ENCODE peak calls at places on chromosomes 4 and X, in six cellular contexts. L is A549, T is endothelial cell of umbilical vein, M is HepG2, G is K562, J is GM12878. K is an unnamed sample.

GRCh38 chr4:22490718-22491330 is 25.0 kb downstream of the ADGRA3 start:
- DNase-seq in L (no peak), T (no peak), M (peak), G (no peak), J (no peak), K (no peak)

GRCh38 chrX:135572436-135572835 is 52.0 kb downstream of the INTS6L start:
- DNase-seq in L (no peak), T (no peak), M (no peak), G (no peak), J (no peak), K (no peak)

GRCh38 chr4:114563536-114564315 is 34.9 kb upstream of the UGT8 start:
- DNase-seq in L (no peak), T (no peak), M (no peak), G (no peak), J (no peak), K (peak)

GRCh38 chr4:1979477-1980196 is 29.1 kb downstream of the NELFA start:
- DNase-seq in L (no peak), T (no peak), M (no peak), G (no peak), J (no peak), K (no peak)

GRCh38 chr4:17095771-17096170 is 197.3 kb upstream of the LDB2 start:
- DNase-seq in L (no peak), T (no peak), M (no peak), G (no peak), J (no peak), K (no peak)

GRCh38 chrX:116272328-116272727 is 101.8 kb downstream of the AGTR2 start:
- DNase-seq in L (peak), T (peak), M (no peak), G (no peak), J (no peak), K (no peak)

GRCh38 chr4:53005149-53005546 is 143.0 kb downstream of the RASL11B start:
- DNase-seq in L (no peak), T (peak), M (peak), G (no peak), J (no peak), K (no peak)

GRCh38 chr4:17018013-17018412 is 119.6 kb upstream of the LDB2 start:
- DNase-seq in L (no peak), T (peak), M (no peak), G (no peak), J (no peak), K (no peak)

GRCh38 chr4:4871267-4872147 is 12.0 kb downstream of the MSX1 start:
- DNase-seq in L (no peak), T (no peak), M (no peak), G (no peak), J (no peak), K (no peak)

GRCh38 chr4:54525602-54526001 is 132.2 kb upstream of the KIT start:
- DNase-seq in L (no peak), T (no peak), M (no peak), G (peak), J (no peak), K (no peak)

GRCh38 chr4:1775731-1776500 is 17.2 kb upstream of the FGFR3 start:
- DNase-seq in L (no peak), T (no peak), M (peak), G (no peak), J (no peak), K (peak)

GRCh38 chrX:16963216-16963615 is 16.8 kb downstream of the REPS2 start:
- DNase-seq in L (no peak), T (no peak), M (no peak), G (no peak), J (no peak), K (no peak)

GRCh38 chr4:2939383-2940243 is 23.6 kb downstream of the NOP14 start:
- DNase-seq in L (no peak), T (no peak), M (no peak), G (no peak), J (no peak), K (peak)

GRCh38 chr4:79390890-79391289 is 17.1 kb downstream of the GK2 start:
- DNase-seq in L (no peak), T (no peak), M (no peak), G (no peak), J (no peak), K (no peak)

GRCh38 chr4:13849778-13850177 is 222.3 kb upstream of the BOD1L1 start:
- DNase-seq in L (no peak), T (no peak), M (no peak), G (no peak), J (no peak), K (no peak)

GRCh38 chrX:129690435-129690834 is 35.7 kb upstream of the APLN start:
- DNase-seq in L (no peak), T (no peak), M (no peak), G (no peak), J (no peak), K (no peak)

GRCh38 chr4:138707746-138708145 is 307.8 kb upstream of the NOCT start:
- DNase-seq in L (no peak), T (no peak), M (no peak), G (no peak), J (no peak), K (no peak)

GRCh38 chr4:288891-289290 is 16.4 kb downstream of the ZNF732 start:
- DNase-seq in L (no peak), T (no peak), M (no peak), G (peak), J (no peak), K (peak)

GRCh38 chr4:150401083-150401687 is 180.8 kb upstream of the MAB21L2 start:
- DNase-seq in L (no peak), T (no peak), M (no peak), G (no peak), J (no peak), K (no peak)

GRCh38 chrX:136189222-136189621 is 41.9 kb downstream of the FHL1 start:
- DNase-seq in L (no peak), T (peak), M (no peak), G (peak), J (no peak), K (no peak)

GRCh38 chrX:148135738-148136137 is 154.6 kb downstream of the FMR1NB start:
- DNase-seq in L (no peak), T (peak), M (no peak), G (no peak), J (no peak), K (no peak)

GRCh38 chrX:91434351-91435168 is at the start of gene PABPC5:
- DNase-seq in L (no peak), T (peak), M (no peak), G (no peak), J (no peak), K (no peak)

GRCh38 chr4:7460591-7460990 is 25.9 kb upstream of the PSAPL1 start:
- DNase-seq in L (no peak), T (no peak), M (peak), G (peak), J (no peak), K (no peak)

GRCh38 chrX:107629533-107629909 is 1.2 kb downstream of the PRPS1 start:
- DNase-seq in L (peak), T (peak), M (peak), G (peak), J (no peak), K (peak)

GRCh38 chr4:54484361-54484760 is 173.4 kb upstream of the KIT start:
- DNase-seq in L (no peak), T (no peak), M (no peak), G (no peak), J (no peak), K (no peak)

GRCh38 chr4:123676550-123677229 is 280.1 kb downstream of the SPRY1 start:
- DNase-seq in L (no peak), T (no peak), M (no peak), G (no peak), J (no peak), K (no peak)

GRCh38 chrX:57172544-57172943 is 35.3 kb upstream of the SPIN2A start:
- DNase-seq in L (no peak), T (no peak), M (no peak), G (no peak), J (no peak), K (no peak)

GRCh38 chr4:94833394-94833793 is 75.6 kb downstream of the BMPR1B start:
- DNase-seq in L (no peak), T (no peak), M (no peak), G (no peak), J (no peak), K (no peak)

GRCh38 chr4:152106113-152106763 is 345.4 kb upstream of the GATB start:
- DNase-seq in L (peak), T (peak), M (peak), G (peak), J (no peak), K (peak)

GRCh38 chr4:182680196-182680771 is 236.9 kb downstream of the DCTD start:
- DNase-seq in L (no peak), T (peak), M (no peak), G (no peak), J (no peak), K (no peak)

GRCh38 chr4:38804654-38805295 is at the start of gene TLR1:
- DNase-seq in L (no peak), T (peak), M (peak), G (peak), J (peak), K (peak)

DNA sequence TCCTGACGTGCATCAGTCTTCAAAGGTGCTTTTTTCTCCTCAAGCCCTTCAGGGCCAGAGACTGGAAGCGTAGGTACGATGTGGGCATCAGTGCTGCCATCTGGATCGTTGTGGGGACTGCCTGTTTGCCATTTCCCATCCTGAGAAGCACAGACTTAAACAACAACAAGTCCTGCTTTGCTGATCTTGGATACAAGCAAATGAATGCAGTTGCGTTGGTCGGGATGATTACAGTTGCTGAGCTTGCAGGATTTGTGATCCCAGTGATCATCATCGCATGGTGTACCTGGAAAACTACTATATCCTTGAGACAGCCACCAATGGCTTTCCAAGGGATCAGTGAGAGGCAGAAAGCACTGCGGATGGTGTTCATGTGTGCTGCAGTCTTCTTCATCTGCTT is 15.7 kb downstream of the P2RY10 start:
- DNase-seq in L (no peak), T (no peak), M (no peak), G (no peak), J (no peak), K (no peak)
- H3K4me3 ChIP-seq in L (no peak), T (no peak), M (no peak), G (no peak), J (no peak), K (no peak)

GRCh38 chr4:183986645-183987528 is 81.8 kb downstream of the STOX2 start:
- DNase-seq in L (no peak), T (no peak), M (no peak), G (no peak), J (no peak), K (no peak)

GRCh38 chr4:183989471-183989870 is 84.4 kb downstream of the STOX2 start:
- DNase-seq in L (no peak), T (no peak), M (no peak), G (no peak), J (no peak), K (peak)

GRCh38 chr4:183987529-183987946 is 82.4 kb downstream of the STOX2 start:
- DNase-seq in L (peak), T (peak), M (no peak), G (peak), J (no peak), K (peak)

GRCh38 chr4:183988874-183989273 is 83.8 kb downstream of the STOX2 start:
- DNase-seq in L (no peak), T (no peak), M (no peak), G (no peak), J (no peak), K (no peak)

GRCh38 chr4:183987987-183988392 is 82.9 kb downstream of the STOX2 start:
- DNase-seq in L (peak), T (peak), M (peak), G (peak), J (no peak), K (peak)
- TF ChIP-seq MYC in L (no peak), T (no peak), M (no peak), G (no peak), J (no peak), K (no peak)

DNA sequence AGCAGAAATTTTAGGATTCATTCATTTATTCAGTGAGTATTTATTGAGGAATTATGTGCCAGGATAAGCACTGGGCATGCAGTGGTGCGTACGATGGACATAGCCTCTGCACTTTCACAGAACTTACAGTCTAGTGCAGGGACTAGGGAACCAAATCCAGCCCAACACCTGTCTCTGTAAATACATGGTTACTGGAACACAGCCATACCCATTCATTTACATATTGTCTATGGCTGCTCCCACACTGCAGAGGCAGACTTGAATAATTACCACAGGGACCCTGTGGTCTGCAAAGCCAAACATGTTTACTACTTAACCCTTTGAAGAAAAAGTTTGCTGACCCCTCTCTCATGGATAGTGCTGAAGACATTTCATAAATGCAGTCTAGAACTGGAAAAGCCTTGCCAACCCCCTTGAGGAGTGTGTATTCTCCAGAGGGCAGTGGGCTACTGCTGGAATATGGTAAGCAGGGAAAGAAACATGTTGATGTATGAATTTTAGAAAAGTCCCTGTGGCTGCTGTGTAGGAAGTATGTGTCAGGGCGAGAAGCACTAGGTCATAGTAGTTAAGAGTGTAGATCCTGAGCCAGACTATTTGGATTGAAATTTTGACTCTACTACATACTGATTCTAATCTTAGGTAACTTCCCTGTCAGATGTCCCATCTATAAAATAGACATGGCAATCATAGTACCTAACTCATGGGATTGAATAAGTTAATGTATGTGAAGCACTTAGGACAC is 75.5 kb downstream of the GALNT7 start:
- DNase-seq in L (no peak), T (no peak), M (no peak), G (no peak), J (no peak), K (no peak)
- H3K4me3 ChIP-seq in L (no peak), T (no peak), M (no peak), G (no peak), J (no peak), K (no peak)

DNA sequence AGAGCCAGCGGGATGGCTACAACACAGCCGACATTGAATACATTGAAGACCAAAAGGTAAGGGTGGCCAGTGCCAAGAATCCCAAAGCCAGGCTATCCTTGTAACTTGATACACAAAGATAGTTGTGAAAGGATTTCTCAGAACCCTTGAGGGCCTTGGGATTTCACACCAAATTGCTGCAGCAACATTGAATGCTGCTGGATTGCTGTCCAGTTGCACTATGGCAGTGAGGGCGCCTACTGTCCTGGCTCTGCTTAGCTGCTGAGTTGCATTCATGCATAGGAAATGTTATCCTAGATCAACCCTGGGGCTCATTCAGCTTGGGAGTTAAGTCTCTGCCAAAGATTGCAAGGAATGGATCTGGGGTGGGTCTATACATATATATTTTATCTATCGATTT is 38.7 kb downstream of the LONRF3 start:
- DNase-seq in L (no peak), T (no peak), M (no peak), G (no peak), J (no peak), K (no peak)
- TF ChIP-seq MYC in L (no peak), T (no peak), M (no peak), G (no peak), J (no peak), K (no peak)

GRCh38 chr4:60663769-60664168 is 536.4 kb upstream of the ADGRL3 start:
- DNase-seq in L (no peak), T (no peak), M (no peak), G (no peak), J (no peak), K (no peak)
- H3K4me3 ChIP-seq in L (no peak), T (no peak), M (no peak), G (no peak), J (no peak), K (no peak)

GRCh38 chr4:34972189-34972588 is 1272.1 kb downstream of the ARAP2 start:
- DNase-seq in L (no peak), T (no peak), M (no peak), G (no peak), J (no peak), K (no peak)
- TF ChIP-seq MYC in L (no peak), T (no peak), M (no peak), G (no peak), J (no peak), K (no peak)

GRCh38 chrX:153726286-153727107 is 1.8 kb downstream of the ABCD1 start:
- DNase-seq in L (no peak), T (peak), M (peak), G (peak), J (peak), K (peak)

GRCh38 chrX:153725039-153725831 is 579 bp downstream of the ABCD1 start:
- DNase-seq in L (no peak), T (no peak), M (no peak), G (no peak), J (no peak), K (no peak)

GRCh38 chrX:153724252-153725038 is at the start of the genes ABCD1 and BCAP31:
- DNase-seq in L (peak), T (peak), M (peak), G (peak), J (peak), K (peak)

GRCh38 chrX:153727108-153727931 is 2.7 kb downstream of the ABCD1 start:
- DNase-seq in L (no peak), T (peak), M (peak), G (no peak), J (no peak), K (peak)

DNA sequence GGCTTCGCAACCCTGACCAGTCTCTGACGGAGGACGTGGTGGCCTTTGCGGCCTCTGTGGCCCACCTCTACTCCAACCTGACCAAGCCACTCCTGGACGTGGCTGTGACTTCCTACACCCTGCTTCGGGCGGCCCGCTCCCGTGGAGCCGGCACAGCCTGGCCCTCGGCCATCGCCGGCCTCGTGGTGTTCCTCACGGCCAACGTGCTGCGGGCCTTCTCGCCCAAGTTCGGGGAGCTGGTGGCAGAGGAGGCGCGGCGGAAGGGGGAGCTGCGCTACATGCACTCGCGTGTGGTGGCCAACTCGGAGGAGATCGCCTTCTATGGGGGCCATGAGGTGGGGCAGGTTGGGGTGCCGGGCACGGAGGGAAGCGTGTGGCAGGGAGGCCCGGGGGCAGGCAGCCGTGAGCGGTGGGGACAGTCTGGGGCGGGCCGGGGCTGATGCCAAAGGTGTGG is 1.2 kb downstream of the ABCD1 start:
- DNase-seq in L (no peak), T (no peak), M (no peak), G (no peak), J (no peak), K (peak)
- H3K4me3 ChIP-seq in L (no peak), T (no peak), M (peak), G (no peak), J (no peak), K (no peak)